ENCODE peak calls at places on chromosome 21, in five cellular contexts. P, G, W, L and Y are unnamed samples.

GRCh38 chr21:17045214-17045835 is 467.5 kb upstream of the CXADR start:
- DNase-seq in P (peak), G (peak), W (peak), L (peak), Y (no peak)

GRCh38 chr21:37478821-37479220 is 112.2 kb downstream of the DYRK1A start:
- DNase-seq in P (no peak), G (no peak), W (no peak), L (no peak), Y (no peak)

GRCh38 chr21:38284221-38284620 is 27.4 kb downstream of the KCNJ15 start:
- DNase-seq in P (no peak), G (no peak), W (no peak), L (no peak), Y (no peak)

GRCh38 chr21:45532826-45533730 is 9.2 kb downstream of the SLC19A1 start:
- DNase-seq in P (no peak), G (no peak), W (no peak), L (no peak), Y (no peak)

GRCh38 chr21:46151989-46152938 is 3.1 kb downstream of the FTCD start:
- DNase-seq in P (no peak), G (no peak), W (no peak), L (no peak), Y (no peak)

GRCh38 chr21:46011267-46011967 is 29.8 kb downstream of the COL6A1 start:
- DNase-seq in P (no peak), G (no peak), W (no peak), L (no peak), Y (no peak)

GRCh38 chr21:18000961-18001522 is 181.9 kb upstream of the C21orf91 start:
- DNase-seq in P (no peak), G (no peak), W (no peak), L (no peak), Y (no peak)

GRCh38 chr21:42676799-42677198 is 23.4 kb downstream of the PDE9A start:
- DNase-seq in P (no peak), G (no peak), W (no peak), L (no peak), Y (no peak)

GRCh38 chr21:36917487-36918158 is 48.8 kb downstream of the HLCS start:
- DNase-seq in P (no peak), G (peak), W (peak), L (peak), Y (no peak)

GRCh38 chr21:34528131-34528561 is 16.1 kb upstream of the KCNE1 start:
- DNase-seq in P (no peak), G (peak), W (no peak), L (peak), Y (no peak)

GRCh38 chr21:39141502-39141901 is 41.7 kb downstream of the PSMG1 start:
- DNase-seq in P (no peak), G (peak), W (peak), L (no peak), Y (no peak)

GRCh38 chr21:45304945-45305344 is 17.2 kb upstream of the POFUT2 start:
- DNase-seq in P (no peak), G (no peak), W (no peak), L (no peak), Y (no peak)

GRCh38 chr21:35266546-35266945 is 217.4 kb upstream of the RUNX1 start:
- DNase-seq in P (no peak), G (no peak), W (no peak), L (no peak), Y (no peak)

GRCh38 chr21:33783173-33783572 is 132.4 kb downstream of the ATP5PO start:
- DNase-seq in P (no peak), G (no peak), W (no peak), L (no peak), Y (no peak)

GRCh38 chr21:24436236-24436635 is 1171.0 kb downstream of the MRPL39 start:
- DNase-seq in P (no peak), G (no peak), W (no peak), L (no peak), Y (no peak)

GRCh38 chr21:17660862-17661261 is 48.2 kb upstream of the BTG3 start:
- DNase-seq in P (peak), G (no peak), W (no peak), L (peak), Y (no peak)

GRCh38 chr21:42105916-42106315 is 34.8 kb downstream of the UMODL1 start:
- DNase-seq in P (no peak), G (no peak), W (no peak), L (no peak), Y (no peak)

GRCh38 chr21:42161957-42162681 is 56.8 kb upstream of the ABCG1 start:
- DNase-seq in P (no peak), G (no peak), W (no peak), L (no peak), Y (no peak)

GRCh38 chr21:36741506-36741905 is 42.6 kb downstream of the SIM2 start:
- DNase-seq in P (no peak), G (no peak), W (no peak), L (no peak), Y (no peak)

GRCh38 chr21:39173999-39174398 is 9.3 kb downstream of the PSMG1 start:
- DNase-seq in P (no peak), G (no peak), W (no peak), L (no peak), Y (no peak)

GRCh38 chr21:14273736-14274538 is 58.0 kb downstream of the RBM11 start:
- DNase-seq in P (no peak), G (no peak), W (no peak), L (peak), Y (no peak)

GRCh38 chr21:41170442-41170841 is 2.5 kb downstream of the BACE2 start:
- DNase-seq in P (no peak), G (peak), W (peak), L (no peak), Y (no peak)

GRCh38 chr21:43585924-43586411 is 73.3 kb downstream of the HSF2BP start:
- DNase-seq in P (no peak), G (peak), W (peak), L (no peak), Y (peak)

GRCh38 chr21:45427331-45428271 is 22.6 kb downstream of the COL18A1 start:
- DNase-seq in P (no peak), G (peak), W (peak), L (no peak), Y (peak)

GRCh38 chr21:38136201-38136600 is 120.6 kb upstream of the KCNJ15 start:
- DNase-seq in P (no peak), G (peak), W (no peak), L (no peak), Y (no peak)

GRCh38 chr21:17554619-17555472 is 42.0 kb downstream of the CXADR start:
- DNase-seq in P (no peak), G (peak), W (peak), L (peak), Y (no peak)

GRCh38 chr21:41830145-41830707 is 48.9 kb downstream of the PRDM15 start:
- DNase-seq in P (no peak), G (no peak), W (no peak), L (no peak), Y (no peak)

GRCh38 chr21:33510826-33511225 is 19.3 kb upstream of the DNAJC28 start:
- DNase-seq in P (no peak), G (no peak), W (no peak), L (no peak), Y (no peak)

GRCh38 chr21:21159253-21159899 is 161.2 kb downstream of the NCAM2 start:
- DNase-seq in P (no peak), G (no peak), W (no peak), L (no peak), Y (no peak)

GRCh38 chr21:39633770-39634181 is 21.0 kb downstream of the B3GALT5 start:
- DNase-seq in P (no peak), G (peak), W (peak), L (no peak), Y (peak)

GRCh38 chr21:29245104-29245643 is 53.5 kb upstream of the BACH1 start:
- DNase-seq in P (no peak), G (no peak), W (no peak), L (no peak), Y (no peak)

GRCh38 chr21:14479387-14479786 is 66.7 kb downstream of the SAMSN1 start:
- DNase-seq in P (no peak), G (no peak), W (no peak), L (no peak), Y (no peak)

GRCh38 chr21:34835526-34835925 is 166.7 kb downstream of the CLIC6 start:
- DNase-seq in P (no peak), G (peak), W (peak), L (no peak), Y (no peak)

GRCh38 chr21:41133896-41134522 is 34.0 kb upstream of the BACE2 start:
- DNase-seq in P (peak), G (peak), W (peak), L (peak), Y (no peak)

GRCh38 chr21:35649186-35649585 is 411.1 kb downstream of the SETD4 start:
- DNase-seq in P (peak), G (peak), W (peak), L (peak), Y (no peak)